ENCODE peak calls at places on chromosomes 16 and 17, in nine cellular contexts. F is GM12891, D is upper lobe of left lung, J is breast epithelium, G is sigmoid colon, L is HepG2, X is GM12878, U is suprapubic skin, P is stomach. N is an unnamed sample.

GRCh38 chr16:21523411-21524067 is 75.8 kb upstream of the METTL9 start:
- DNase-seq in F (no peak), D (peak; percentile 78), J (no peak), G (no peak), L (peak; percentile 80), X (no peak), U (no peak), P (no peak), N (peak; percentile 80)

GRCh38 chr17:50195196-50195865 is 6.1 kb downstream of the COL1A1 start:
- DNase-seq in F (no peak), D (peak; percentile 63), J (no peak), G (no peak), L (no peak), X (no peak), U (no peak), P (no peak), N (no peak)

GRCh38 chr16:47316686-47317085 is 144.2 kb downstream of the ITFG1 start:
- DNase-seq in F (no peak), D (no peak), J (no peak), G (no peak), L (no peak), X (no peak), U (no peak), P (no peak), N (no peak)

GRCh38 chr16:74092336-74092735 is 204.3 kb upstream of the PSMD7 start:
- DNase-seq in F (no peak), D (no peak), J (no peak), G (no peak), L (no peak), X (no peak), U (no peak), P (no peak), N (no peak)

GRCh38 chr16:80656731-80657150 is 115.9 kb downstream of the DYNLRB2 start:
- DNase-seq in F (peak; percentile 39), D (no peak), J (no peak), G (no peak), L (no peak), X (peak; percentile 39), U (no peak), P (no peak), N (no peak)

GRCh38 chr17:34579017-34579946 is at the start of gene TMEM132E:
- DNase-seq in F (peak; percentile 30), D (peak; percentile 92), J (peak; percentile 26), G (peak; percentile 71), L (no peak), X (no peak), U (no peak), P (peak; percentile 37), N (no peak)

GRCh38 chr16:88923926-88924833 is 52.8 kb downstream of the CBFA2T3 start:
- DNase-seq in F (no peak), D (peak; percentile 79), J (no peak), G (no peak), L (peak; percentile 25), X (no peak), U (no peak), P (no peak), N (no peak)

GRCh38 chr17:19331134-19331533 is 31.4 kb downstream of the B9D1 start:
- DNase-seq in F (no peak), D (no peak), J (no peak), G (peak; percentile 60), L (no peak), X (no peak), U (no peak), P (peak; percentile 22), N (no peak)

GRCh38 chr16:81946206-81946605 is 65.1 kb downstream of the SDR42E1 start:
- DNase-seq in F (no peak), D (no peak), J (no peak), G (no peak), L (no peak), X (no peak), U (no peak), P (no peak), N (no peak)

GRCh38 chr16:7722761-7723160 is 390.1 kb downstream of the RBFOX1 start:
- DNase-seq in F (no peak), D (no peak), J (no peak), G (no peak), L (no peak), X (no peak), U (no peak), P (no peak), N (no peak)

GRCh38 chr17:1485311-1485747 is 7.2 kb downstream of the MYO1C start:
- DNase-seq in F (no peak), D (peak; percentile 93), J (no peak), G (no peak), L (peak; percentile 12), X (no peak), U (peak; percentile 80), P (peak; percentile 39), N (peak; percentile 89)

GRCh38 chr16:17368951-17369350 is 101.8 kb downstream of the XYLT1 start:
- DNase-seq in F (no peak), D (no peak), J (no peak), G (no peak), L (no peak), X (no peak), U (no peak), P (no peak), N (no peak)

GRCh38 chr17:6070895-6071511 is 824 bp downstream of the WSCD1 start:
- DNase-seq in F (no peak), D (no peak), J (no peak), G (no peak), L (no peak), X (no peak), U (no peak), P (no peak), N (no peak)

GRCh38 chr16:2147981-2148671 is at the start of gene RAB26:
- DNase-seq in F (peak; percentile 57), D (peak; percentile 93), J (peak; percentile 89), G (peak; percentile 93), L (peak; percentile 82), X (no peak), U (peak; percentile 88), P (peak; percentile 95), N (peak; percentile 88)

GRCh38 chr16:17147942-17148341 is 322.8 kb downstream of the XYLT1 start:
- DNase-seq in F (no peak), D (no peak), J (no peak), G (no peak), L (no peak), X (no peak), U (no peak), P (no peak), N (no peak)

GRCh38 chr17:19370493-19370960 is 7.8 kb upstream of the MAPK7 start:
- DNase-seq in F (no peak), D (no peak), J (no peak), G (peak; percentile 75), L (no peak), X (no peak), U (peak; percentile 76), P (no peak), N (peak; percentile 86)

GRCh38 chr17:64306850-64307463 is 43.9 kb upstream of the TEX2 start:
- DNase-seq in F (peak; percentile 38), D (no peak), J (peak; percentile 58), G (peak; percentile 75), L (peak; percentile 60), X (no peak), U (no peak), P (peak; percentile 73), N (peak; percentile 86)

GRCh38 chr16:77435240-77435819 is 496 bp upstream of the ADAMTS18 start:
- DNase-seq in F (no peak), D (no peak), J (no peak), G (no peak), L (no peak), X (no peak), U (no peak), P (no peak), N (no peak)

GRCh38 chr17:74040729-74041128 is 162.7 kb upstream of the RPL38 start:
- DNase-seq in F (no peak), D (no peak), J (no peak), G (no peak), L (no peak), X (no peak), U (no peak), P (no peak), N (no peak)

GRCh38 chr17:74040291-74040690 is 163.2 kb upstream of the RPL38 start:
- DNase-seq in F (no peak), D (peak; percentile 49), J (no peak), G (no peak), L (no peak), X (no peak), U (no peak), P (no peak), N (no peak)

GRCh38 chr17:74042241-74042640 is 161.2 kb upstream of the RPL38 start:
- DNase-seq in F (no peak), D (no peak), J (no peak), G (no peak), L (no peak), X (no peak), U (no peak), P (no peak), N (no peak)

GRCh38 chr17:74043976-74044375 is 159.5 kb upstream of the RPL38 start:
- DNase-seq in F (no peak), D (no peak), J (peak; percentile 23), G (no peak), L (no peak), X (no peak), U (no peak), P (peak; percentile 65), N (no peak)

GRCh38 chr17:74042744-74043486 is 160.6 kb upstream of the RPL38 start:
- DNase-seq in F (no peak), D (no peak), J (peak; percentile 79), G (peak; percentile 70), L (peak; percentile 23), X (no peak), U (no peak), P (no peak), N (no peak)
- TF ChIP-seq POLR2AphosphoS5 in F (no peak), D (no peak), J (no peak), G (no peak), L (no peak), X (no peak), U (no peak), P (no peak), N (no peak)

GRCh38 chr17:8149419-8150193 is 2.6 kb downstream of the PER1 start:
- DNase-seq in F (no peak), D (peak; percentile 78), J (no peak), G (peak; percentile 77), L (no peak), X (no peak), U (no peak), P (no peak), N (no peak)
- TF ChIP-seq POLR2A in F (no peak), D (no peak), J (no peak), G (no peak), L (no peak), X (no peak), U (no peak), P (no peak), N (no peak)

GRCh38 chr17:7633093-7633492 is 3.2 kb downstream of the SHBG start:
- DNase-seq in F (no peak), D (no peak), J (no peak), G (no peak), L (peak; percentile 42), X (no peak), U (no peak), P (no peak), N (no peak)
- TF ChIP-seq POLR2AphosphoS5 in F (no peak), D (no peak), J (no peak), G (no peak), L (no peak), X (no peak), U (no peak), P (no peak), N (no peak)

DNA sequence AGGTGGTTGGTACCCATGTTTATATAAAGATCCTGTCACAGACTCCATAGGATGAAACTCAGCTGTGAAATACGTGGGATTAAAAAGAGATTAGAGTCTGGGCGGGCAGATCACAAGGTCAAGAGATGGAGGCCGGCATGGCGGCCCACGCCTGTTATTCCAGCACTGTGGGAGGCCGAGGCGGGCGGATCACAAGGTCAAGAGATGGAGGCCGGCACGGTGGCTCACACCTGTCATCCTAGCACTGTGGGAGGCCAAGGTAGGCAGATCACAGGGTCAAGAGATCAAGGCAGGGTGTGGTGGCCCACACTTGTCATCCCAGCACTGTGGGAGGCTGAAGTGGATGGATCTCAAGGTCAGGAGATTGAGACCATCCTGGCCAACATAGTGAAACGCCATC is 3.9 kb downstream of the ANAPC11 start:
- DNase-seq in F (no peak), D (peak; percentile 53), J (no peak), G (no peak), L (no peak), X (no peak), U (no peak), P (no peak), N (no peak)
- TF ChIP-seq POLR2A in F (no peak), D (no peak), J (no peak), G (no peak), L (no peak), X (no peak), U (no peak), P (no peak), N (no peak)